ENCODE peak calls at places on chromosomes 13 and 19, in six cellular contexts. One of them, this sample, is unnamed.

GRCh38 chr13:78609464-78610205 is 6.3 kb upstream of the POU4F1 start:
- DNase-seq in upper lobe of left lung: no peak
- DNase-seq in esophagus muscularis mucosa: no peak
- DNase-seq in H1: no peak
- DNase-seq in suprapubic skin: no peak
- DNase-seq in A549: peak; percentile 14
- DNase-seq in this sample: no peak

GRCh38 chr13:95660981-95661581 is 15.9 kb upstream of the DNAJC3 start:
- DNase-seq in upper lobe of left lung: no peak
- DNase-seq in esophagus muscularis mucosa: no peak
- DNase-seq in H1: no peak
- DNase-seq in suprapubic skin: no peak
- DNase-seq in A549: peak; percentile 42
- DNase-seq in this sample: no peak

GRCh38 chr13:99299545-99300341 is 7.5 kb downstream of the GPR183 start:
- DNase-seq in upper lobe of left lung: no peak
- DNase-seq in esophagus muscularis mucosa: no peak
- DNase-seq in H1: no peak
- DNase-seq in suprapubic skin: no peak
- DNase-seq in A549: no peak
- DNase-seq in this sample: no peak

GRCh38 chr19:38216785-38217746 is 7.0 kb downstream of the DPF1 start:
- DNase-seq in upper lobe of left lung: no peak
- DNase-seq in esophagus muscularis mucosa: no peak
- DNase-seq in H1: no peak
- DNase-seq in suprapubic skin: no peak
- DNase-seq in A549: no peak
- DNase-seq in this sample: no peak

GRCh38 chr19:10871711-10872550 is 578 bp downstream of the CARM1 start:
- DNase-seq in upper lobe of left lung: peak; percentile 31
- DNase-seq in esophagus muscularis mucosa: no peak
- DNase-seq in H1: no peak
- DNase-seq in suprapubic skin: peak; percentile 87
- DNase-seq in A549: no peak
- DNase-seq in this sample: peak; percentile 79

GRCh38 chr19:7515471-7516226 is at the start of gene ZNF358:
- DNase-seq in upper lobe of left lung: peak; percentile 73
- DNase-seq in esophagus muscularis mucosa: no peak
- DNase-seq in H1: no peak
- DNase-seq in suprapubic skin: peak; percentile 76
- DNase-seq in A549: peak; percentile 50
- DNase-seq in this sample: peak; percentile 75

GRCh38 chr19:38283261-38283660 is 18.9 kb downstream of the SPINT2 start:
- DNase-seq in upper lobe of left lung: no peak
- DNase-seq in esophagus muscularis mucosa: no peak
- DNase-seq in H1: no peak
- DNase-seq in suprapubic skin: no peak
- DNase-seq in A549: no peak
- DNase-seq in this sample: no peak

GRCh38 chr13:96104516-96104915 is 14.6 kb downstream of the HS6ST3 start:
- DNase-seq in upper lobe of left lung: no peak
- DNase-seq in esophagus muscularis mucosa: no peak
- DNase-seq in H1: no peak
- DNase-seq in suprapubic skin: no peak
- DNase-seq in A549: no peak
- DNase-seq in this sample: no peak

GRCh38 chr19:42079276-42079669 is 3.3 kb downstream of the ZNF574 start:
- DNase-seq in upper lobe of left lung: no peak
- DNase-seq in esophagus muscularis mucosa: no peak
- DNase-seq in H1: no peak
- DNase-seq in suprapubic skin: no peak
- DNase-seq in A549: no peak
- DNase-seq in this sample: no peak

GRCh38 chr19:18435185-18435841 is 2.6 kb downstream of the ISYNA1 start:
- DNase-seq in upper lobe of left lung: no peak
- DNase-seq in esophagus muscularis mucosa: no peak
- DNase-seq in H1: no peak
- DNase-seq in suprapubic skin: no peak
- DNase-seq in A549: no peak
- DNase-seq in this sample: peak; percentile 61

GRCh38 chr13:94298346-94298745 is 181.1 kb downstream of the DCT start:
- DNase-seq in upper lobe of left lung: no peak
- DNase-seq in esophagus muscularis mucosa: no peak
- DNase-seq in H1: no peak
- DNase-seq in suprapubic skin: no peak
- DNase-seq in A549: no peak
- DNase-seq in this sample: no peak

GRCh38 chr13:104580931-104581330 is 1514.7 kb upstream of the SLC10A2 start:
- DNase-seq in upper lobe of left lung: no peak
- DNase-seq in esophagus muscularis mucosa: no peak
- DNase-seq in H1: no peak
- DNase-seq in suprapubic skin: no peak
- DNase-seq in A549: no peak
- DNase-seq in this sample: no peak

GRCh38 chr13:111555268-111555633 is 234.8 kb downstream of the TEX29 start:
- DNase-seq in upper lobe of left lung: no peak
- DNase-seq in esophagus muscularis mucosa: no peak
- DNase-seq in H1: no peak
- DNase-seq in suprapubic skin: no peak
- DNase-seq in A549: no peak
- DNase-seq in this sample: no peak

GRCh38 chr13:51453959-51454703 is 1.3 kb upstream of the INTS6 start:
- DNase-seq in upper lobe of left lung: no peak
- DNase-seq in esophagus muscularis mucosa: no peak
- DNase-seq in H1: no peak
- DNase-seq in suprapubic skin: no peak
- DNase-seq in A549: peak; percentile 3
- DNase-seq in this sample: peak; percentile 43

GRCh38 chr19:29367701-29368306 is 154.9 kb upstream of the UQCRFS1 start:
- DNase-seq in upper lobe of left lung: no peak
- DNase-seq in esophagus muscularis mucosa: no peak
- DNase-seq in H1: no peak
- DNase-seq in suprapubic skin: no peak
- DNase-seq in A549: no peak
- DNase-seq in this sample: no peak
- TF ChIP-seq EP300 in upper lobe of left lung: no peak
- TF ChIP-seq EP300 in esophagus muscularis mucosa: no peak
- TF ChIP-seq EP300 in H1: no peak
- TF ChIP-seq EP300 in suprapubic skin: no peak
- TF ChIP-seq EP300 in A549: no peak
- TF ChIP-seq EP300 in this sample: no peak

DNA sequence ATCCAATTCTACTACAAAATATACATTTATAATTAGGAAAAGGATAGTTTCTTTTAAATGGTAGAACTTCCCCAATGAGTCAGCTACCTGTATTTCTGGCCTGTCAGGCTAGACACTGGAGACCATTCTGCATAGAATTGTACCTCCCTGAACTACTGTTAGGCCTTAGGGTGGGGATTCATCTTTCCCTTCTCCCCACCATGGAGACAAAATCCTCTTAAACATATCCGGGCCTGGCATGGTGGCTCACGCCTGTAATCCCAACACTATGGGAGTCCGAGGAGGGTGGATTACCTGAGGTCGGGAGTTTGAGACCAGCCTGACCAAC is 24.5 kb upstream of the TPT1 start:
- DNase-seq in upper lobe of left lung: no peak
- DNase-seq in esophagus muscularis mucosa: no peak
- DNase-seq in H1: no peak
- DNase-seq in suprapubic skin: no peak
- DNase-seq in A549: no peak
- DNase-seq in this sample: no peak
- TF ChIP-seq EP300 in upper lobe of left lung: no peak
- TF ChIP-seq EP300 in esophagus muscularis mucosa: no peak
- TF ChIP-seq EP300 in H1: no peak
- TF ChIP-seq EP300 in suprapubic skin: no peak
- TF ChIP-seq EP300 in A549: no peak
- TF ChIP-seq EP300 in this sample: no peak

DNA sequence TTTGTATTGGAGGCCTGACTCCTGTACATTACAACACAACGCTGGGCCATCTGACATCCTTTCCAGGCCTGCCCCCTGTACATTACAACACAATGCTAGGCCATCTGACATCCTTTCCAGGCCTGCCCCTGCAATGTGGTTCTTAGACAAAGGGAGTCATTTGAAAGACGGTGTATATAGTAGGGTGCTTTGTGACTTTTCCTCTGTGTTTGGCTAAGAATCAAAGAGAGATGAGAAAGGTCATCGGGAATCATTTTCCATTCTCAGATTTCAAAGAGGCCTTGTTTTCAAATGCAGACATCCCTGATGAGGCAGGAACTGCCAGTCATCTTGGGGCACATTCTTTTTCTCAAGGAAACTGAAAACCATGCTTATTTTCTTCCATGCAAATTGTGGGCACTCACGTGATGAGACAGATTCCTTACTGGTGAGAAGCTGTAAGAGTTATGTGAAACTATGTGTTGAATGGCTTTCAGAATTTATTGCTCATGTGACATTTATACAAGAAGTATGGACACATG is 551.6 kb downstream of the MYO16 start:
- DNase-seq in upper lobe of left lung: no peak
- DNase-seq in esophagus muscularis mucosa: no peak
- DNase-seq in H1: no peak
- DNase-seq in suprapubic skin: no peak
- DNase-seq in A549: no peak
- DNase-seq in this sample: no peak
- TF ChIP-seq EP300 in upper lobe of left lung: no peak
- TF ChIP-seq EP300 in esophagus muscularis mucosa: no peak
- TF ChIP-seq EP300 in H1: no peak
- TF ChIP-seq EP300 in suprapubic skin: no peak
- TF ChIP-seq EP300 in A549: no peak
- TF ChIP-seq EP300 in this sample: no peak

GRCh38 chr19:5048727-5049553 is 80.0 kb downstream of the KDM4B start:
- DNase-seq in upper lobe of left lung: no peak
- DNase-seq in esophagus muscularis mucosa: no peak
- DNase-seq in H1: no peak
- DNase-seq in suprapubic skin: no peak
- DNase-seq in A549: peak; percentile 72
- DNase-seq in this sample: peak; percentile 66
- TF ChIP-seq EP300 in upper lobe of left lung: no peak
- TF ChIP-seq EP300 in esophagus muscularis mucosa: no peak
- TF ChIP-seq EP300 in H1: no peak
- TF ChIP-seq EP300 in suprapubic skin: no peak
- TF ChIP-seq EP300 in A549: no peak
- TF ChIP-seq EP300 in this sample: no peak

GRCh38 chr13:80473695-80474094 is 132.8 kb upstream of the SPRY2 start:
- DNase-seq in upper lobe of left lung: peak; percentile 39
- DNase-seq in esophagus muscularis mucosa: no peak
- DNase-seq in H1: no peak
- DNase-seq in suprapubic skin: no peak
- DNase-seq in A549: peak; percentile 71
- DNase-seq in this sample: no peak

GRCh38 chr13:80475718-80476117 is 134.8 kb upstream of the SPRY2 start:
- DNase-seq in upper lobe of left lung: no peak
- DNase-seq in esophagus muscularis mucosa: no peak
- DNase-seq in H1: no peak
- DNase-seq in suprapubic skin: no peak
- DNase-seq in A549: no peak
- DNase-seq in this sample: no peak

GRCh38 chr13:80469105-80469840 is 128.3 kb upstream of the SPRY2 start:
- DNase-seq in upper lobe of left lung: no peak
- DNase-seq in esophagus muscularis mucosa: no peak
- DNase-seq in H1: no peak
- DNase-seq in suprapubic skin: no peak
- DNase-seq in A549: no peak
- DNase-seq in this sample: no peak

GRCh38 chr13:80465321-80465720 is 124.4 kb upstream of the SPRY2 start:
- DNase-seq in upper lobe of left lung: no peak
- DNase-seq in esophagus muscularis mucosa: no peak
- DNase-seq in H1: no peak
- DNase-seq in suprapubic skin: no peak
- DNase-seq in A549: no peak
- DNase-seq in this sample: no peak

GRCh38 chr13:80469841-80470378 is 129.0 kb upstream of the SPRY2 start:
- DNase-seq in upper lobe of left lung: peak; percentile 75
- DNase-seq in esophagus muscularis mucosa: peak; percentile 94
- DNase-seq in H1: no peak
- DNase-seq in suprapubic skin: peak; percentile 86
- DNase-seq in A549: peak; percentile 65
- DNase-seq in this sample: no peak
- TF ChIP-seq EP300 in upper lobe of left lung: peak; percentile 53
- TF ChIP-seq EP300 in esophagus muscularis mucosa: peak; percentile 51
- TF ChIP-seq EP300 in H1: no peak
- TF ChIP-seq EP300 in suprapubic skin: no peak
- TF ChIP-seq EP300 in A549: no peak
- TF ChIP-seq EP300 in this sample: peak; percentile 52

GRCh38 chr13:25422153-25422552 is 50.4 kb downstream of the ATP8A2 start:
- DNase-seq in upper lobe of left lung: no peak
- DNase-seq in esophagus muscularis mucosa: no peak
- DNase-seq in H1: no peak
- DNase-seq in suprapubic skin: no peak
- DNase-seq in A549: no peak
- DNase-seq in this sample: no peak
- TF ChIP-seq EP300 in upper lobe of left lung: no peak
- TF ChIP-seq EP300 in esophagus muscularis mucosa: no peak
- TF ChIP-seq EP300 in H1: no peak
- TF ChIP-seq EP300 in suprapubic skin: no peak
- TF ChIP-seq EP300 in A549: no peak
- TF ChIP-seq EP300 in this sample: no peak

DNA sequence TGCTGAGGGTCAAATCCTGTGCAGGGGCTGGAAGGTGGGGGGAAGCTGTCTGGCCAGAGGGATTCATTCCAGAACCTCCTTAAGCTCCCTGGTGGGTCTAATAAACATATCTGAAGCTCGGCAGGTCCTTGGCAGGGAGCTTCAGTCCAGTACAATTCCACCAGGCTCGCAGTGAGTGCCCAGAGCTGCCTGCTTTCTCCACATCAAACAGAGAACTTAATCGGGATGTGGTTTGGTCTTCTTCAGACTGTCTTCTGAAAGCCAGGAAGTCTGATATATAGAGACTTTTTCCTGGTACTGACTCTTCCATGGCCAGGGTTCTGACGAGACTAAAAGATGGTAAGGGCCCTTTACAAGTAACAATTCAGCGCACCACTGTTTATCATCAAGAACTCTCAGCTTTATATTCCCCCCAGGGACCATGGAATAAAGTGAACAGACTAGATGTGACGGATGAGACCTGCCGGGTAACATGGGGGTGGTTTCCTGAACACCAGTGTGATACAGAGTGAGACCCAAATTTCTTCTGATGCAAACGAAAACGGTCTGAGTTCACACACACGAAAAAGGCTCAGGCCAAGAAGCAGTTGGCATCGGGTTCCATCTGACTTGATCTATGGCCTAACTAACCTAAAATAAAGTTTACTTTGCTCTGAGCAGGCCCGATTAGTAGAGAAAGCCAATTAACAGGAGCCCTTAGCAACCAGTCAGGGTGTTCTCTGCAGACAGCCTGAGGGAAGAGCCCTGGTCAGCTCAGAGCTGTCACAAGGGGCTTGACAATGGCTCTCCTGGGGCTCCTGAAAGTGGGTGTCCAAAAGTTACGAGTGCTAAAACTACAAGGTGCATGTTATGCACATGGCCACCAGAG is 29.0 kb downstream of the RANBP3 start:
- DNase-seq in upper lobe of left lung: no peak
- DNase-seq in esophagus muscularis mucosa: no peak
- DNase-seq in H1: no peak
- DNase-seq in suprapubic skin: no peak
- DNase-seq in A549: no peak
- DNase-seq in this sample: no peak
- TF ChIP-seq EP300 in upper lobe of left lung: no peak
- TF ChIP-seq EP300 in esophagus muscularis mucosa: no peak
- TF ChIP-seq EP300 in H1: no peak
- TF ChIP-seq EP300 in suprapubic skin: no peak
- TF ChIP-seq EP300 in A549: no peak
- TF ChIP-seq EP300 in this sample: no peak

GRCh38 chr19:33373701-33374405 is at the start of gene CEBPG:
- DNase-seq in upper lobe of left lung: peak; percentile 68
- DNase-seq in esophagus muscularis mucosa: no peak
- DNase-seq in H1: no peak
- DNase-seq in suprapubic skin: peak; percentile 89
- DNase-seq in A549: no peak
- DNase-seq in this sample: peak; percentile 48
- TF ChIP-seq EP300 in upper lobe of left lung: no peak
- TF ChIP-seq EP300 in esophagus muscularis mucosa: no peak
- TF ChIP-seq EP300 in H1: no peak
- TF ChIP-seq EP300 in suprapubic skin: no peak
- TF ChIP-seq EP300 in A549: peak; percentile 67
- TF ChIP-seq EP300 in this sample: no peak